ENCODE peak calls at places on chromosomes 1 and 21, in seven cellular contexts. M is fibroblast of gingiva; A is activated CD4-positive, alpha-beta T cell treated with anti-CD3 and anti-CD28 coated beads, Interleukin-2, amount 50 U/mL, for 24 hours; F is NCI-H510A treated with DMSO at 0.1 percent for 48 hours; W is non-pigmented ciliary epithelial cell; L is GM13976; I is epithelial cell of esophagus. C is an unnamed sample.

GRCh38 chr1:157852476-157852875 is 10.9 kb upstream of the CD5L start:
- DNase-seq in W (peak), F (no peak), A (no peak), L (no peak), M (no peak), I (peak), C (no peak)

GRCh38 chr21:46459356-46460112 is 843 bp downstream of the DIP2A start:
- DNase-seq in I (peak), A (no peak), M (peak), W (no peak), L (peak), F (no peak), C (peak)

GRCh38 chr1:79353224-79353623 is 346.7 kb upstream of the ADGRL4 start:
- DNase-seq in I (peak), F (peak), M (peak), A (no peak), W (peak), L (peak), C (peak)

GRCh38 chr1:69475021-69475420 is 92.7 kb upstream of the LRRC7 start:
- DNase-seq in I (peak), A (no peak), L (no peak), F (no peak), W (no peak), M (no peak), C (no peak)

GRCh38 chr1:236089046-236089773 is 24.3 kb upstream of the NID1 start:
- DNase-seq in I (peak), F (no peak), W (peak), L (no peak), M (no peak), A (no peak), C (no peak)

GRCh38 chr1:208179303-208179702 is 64.9 kb downstream of the PLXNA2 start:
- DNase-seq in F (peak), M (no peak), I (no peak), A (no peak), W (no peak), L (no peak), C (peak)

GRCh38 chr1:167599839-167600581 is 30.0 kb upstream of the RCSD1 start:
- DNase-seq in M (peak), F (peak), L (peak), A (peak), I (peak), W (no peak), C (peak)

GRCh38 chr1:21622466-21623315 is 46.5 kb downstream of the RAP1GAP start:
- DNase-seq in L (peak), A (peak), F (no peak), M (no peak), W (no peak), I (peak), C (peak)

GRCh38 chr1:225919906-225920305 is 4.1 kb downstream of the PYCR2 start:
- DNase-seq in F (no peak), I (peak), A (no peak), M (peak), W (no peak), L (no peak), C (peak)

GRCh38 chr1:59414406-59415133 is 117.7 kb downstream of the FGGY start:
- DNase-seq in F (no peak), W (peak), A (no peak), M (peak), L (no peak), I (no peak), C (peak)

GRCh38 chr1:201267481-201268229 is 15.7 kb upstream of the PKP1 start:
- DNase-seq in F (no peak), A (no peak), M (no peak), W (no peak), I (peak), L (no peak), C (no peak)

GRCh38 chr1:65791860-65792670 is 630 bp upstream of the PDE4B start:
- DNase-seq in W (no peak), A (no peak), L (peak), I (no peak), M (peak), F (no peak), C (peak)

GRCh38 chr1:60898413-60898812 is 183.9 kb upstream of the NFIA start:
- DNase-seq in M (no peak), F (no peak), L (no peak), W (no peak), A (no peak), I (no peak), C (no peak)

GRCh38 chr1:219555802-219556201 is 57.1 kb downstream of the ZC3H11B start:
- DNase-seq in W (peak), F (no peak), M (peak), L (no peak), I (peak), A (no peak), C (no peak)

GRCh38 chr1:178057863-178058576 is 35.9 kb upstream of the RASAL2 start:
- DNase-seq in I (peak), L (no peak), F (no peak), M (peak), A (no peak), W (no peak), C (no peak)

GRCh38 chr1:15426492-15427279 is 11.6 kb upstream of the CTRC start:
- DNase-seq in A (no peak), M (peak), L (no peak), W (no peak), F (no peak), I (peak), C (no peak)

GRCh38 chr1:245434285-245434684 is 279.5 kb downstream of the KIF26B start:
- DNase-seq in M (no peak), L (no peak), F (no peak), I (no peak), W (no peak), A (no peak), C (peak)